ENCODE peak calls at places on chromosomes 16 and 17, in seven cellular contexts. W, S, L, F, X, E and G are unnamed samples.

GRCh38 chr16:86575754-86576557 is 2.4 kb upstream of the FOXL1 start:
- DNase-seq in W (peak; percentile 80), S (peak; percentile 67), L (peak; percentile 97), F (peak; percentile 97), X (peak; percentile 32), E (peak; percentile 79), G (no peak)

GRCh38 chr16:27472091-27473020 is 70.4 kb downstream of the IL21R start:
- DNase-seq in W (no peak), S (no peak), L (no peak), F (no peak), X (no peak), E (no peak), G (no peak)

GRCh38 chr17:82598256-82599011 is 49.8 kb downstream of the WDR45B start:
- DNase-seq in W (no peak), S (no peak), L (no peak), F (peak; percentile 56), X (no peak), E (no peak), G (no peak)

GRCh38 chr17:73980517-73980916 is 223.0 kb upstream of the RPL38 start:
- DNase-seq in W (no peak), S (no peak), L (no peak), F (no peak), X (no peak), E (no peak), G (no peak)

GRCh38 chr17:44137891-44138709 is 3.6 kb upstream of the HROB start:
- DNase-seq in W (peak; percentile 90), S (peak; percentile 99), L (peak; percentile 95), F (peak; percentile 100), X (peak; percentile 27), E (peak; percentile 71), G (peak; percentile 52)

GRCh38 chr17:71188811-71189492 is 931.9 kb upstream of the SOX9 start:
- DNase-seq in W (no peak), S (no peak), L (peak; percentile 16), F (peak; percentile 95), X (no peak), E (no peak), G (no peak)

GRCh38 chr17:58339775-58340622 is 11.4 kb upstream of the TSPOAP1 start:
- DNase-seq in W (no peak), S (no peak), L (no peak), F (no peak), X (no peak), E (no peak), G (no peak)

GRCh38 chr17:12619444-12620199 is 46.1 kb upstream of the MYOCD start:
- DNase-seq in W (no peak), S (no peak), L (no peak), F (peak; percentile 79), X (no peak), E (no peak), G (no peak)

GRCh38 chr16:793414-793813 is 5.0 kb downstream of the CHTF18 start:
- DNase-seq in W (no peak), S (no peak), L (no peak), F (no peak), X (no peak), E (no peak), G (no peak)

GRCh38 chr17:59914274-59914854 is 21.4 kb downstream of the RPS6KB1 start:
- DNase-seq in W (no peak), S (peak; percentile 78), L (peak; percentile 19), F (peak; percentile 60), X (no peak), E (no peak), G (no peak)

GRCh38 chr16:88570691-88571092 is 489 bp downstream of the ZC3H18 start:
- DNase-seq in W (no peak), S (no peak), L (no peak), F (no peak), X (no peak), E (peak; percentile 42), G (peak; percentile 56)

GRCh38 chr17:7834554-7834890 is 505 bp downstream of the KDM6B start:
- DNase-seq in W (peak; percentile 76), S (peak; percentile 50), L (no peak), F (no peak), X (peak; percentile 59), E (peak; percentile 88), G (peak; percentile 57)

GRCh38 chr17:74842599-74843351 is 16.9 kb downstream of the GRIN2C start:
- DNase-seq in W (peak; percentile 78), S (peak; percentile 96), L (peak; percentile 56), F (peak; percentile 46), X (no peak), E (peak; percentile 67), G (no peak)

GRCh38 chr17:75755205-75755901 is 9.6 kb downstream of the GALK1 start:
- DNase-seq in W (no peak), S (no peak), L (no peak), F (no peak), X (no peak), E (no peak), G (no peak)

GRCh38 chr17:70654706-70655105 is 485.4 kb downstream of the KCNJ2 start:
- DNase-seq in W (no peak), S (no peak), L (no peak), F (no peak), X (no peak), E (no peak), G (no peak)

GRCh38 chr17:33099906-33100305 is 108.3 kb downstream of the SPACA3 start:
- DNase-seq in W (no peak), S (no peak), L (no peak), F (no peak), X (no peak), E (no peak), G (no peak)

GRCh38 chr17:9729034-9729650 is 62.2 kb downstream of the DHRS7C start:
- DNase-seq in W (no peak), S (peak; percentile 83), L (peak; percentile 23), F (peak; percentile 45), X (no peak), E (no peak), G (no peak)

DNA sequence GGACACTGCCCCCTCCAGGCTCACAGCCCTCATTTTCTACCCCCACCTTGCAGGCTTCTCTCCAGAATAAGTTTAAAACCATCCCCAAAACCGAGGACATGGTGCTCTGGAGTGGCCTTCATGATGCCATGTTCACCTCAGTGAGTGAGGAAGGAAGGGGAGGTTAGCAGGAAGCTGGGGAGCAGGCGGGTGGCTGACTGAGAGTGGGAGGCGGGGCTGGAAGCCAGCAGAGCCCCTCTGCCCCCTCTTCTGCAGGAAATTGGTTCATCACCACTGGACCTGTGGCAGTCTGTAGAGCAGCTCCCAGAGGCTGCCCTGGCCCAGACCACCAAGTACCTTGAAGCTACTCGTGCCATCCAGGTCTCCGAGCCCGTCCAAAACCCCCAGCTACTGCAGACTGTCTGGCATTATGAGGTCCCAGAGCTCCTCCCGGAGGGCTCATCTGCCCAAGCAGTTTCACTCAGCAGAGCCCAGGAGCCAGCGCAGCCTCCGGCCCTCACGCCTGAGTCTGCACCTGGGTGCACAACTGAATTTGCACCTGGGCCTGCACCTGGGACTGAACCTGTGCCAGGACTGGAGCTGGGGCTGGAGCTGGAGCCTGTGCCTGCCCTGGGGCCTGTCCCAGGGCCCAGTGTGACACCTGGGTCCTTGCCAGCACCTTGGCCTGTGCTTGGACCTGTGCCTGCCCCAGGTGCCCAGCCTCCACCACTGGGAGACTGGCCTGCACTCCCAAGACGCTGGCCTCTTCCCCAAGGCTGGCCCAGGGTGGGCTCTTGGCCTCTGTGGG is 19.0 kb downstream of the C16orf96 start:
- DNase-seq in W (no peak), S (no peak), L (no peak), F (no peak), X (no peak), E (no peak), G (no peak)
- TF ChIP-seq CTCF in W (no peak), S (no peak), L (no peak), F (no peak), X (no peak), E (no peak), G (no peak)

DNA sequence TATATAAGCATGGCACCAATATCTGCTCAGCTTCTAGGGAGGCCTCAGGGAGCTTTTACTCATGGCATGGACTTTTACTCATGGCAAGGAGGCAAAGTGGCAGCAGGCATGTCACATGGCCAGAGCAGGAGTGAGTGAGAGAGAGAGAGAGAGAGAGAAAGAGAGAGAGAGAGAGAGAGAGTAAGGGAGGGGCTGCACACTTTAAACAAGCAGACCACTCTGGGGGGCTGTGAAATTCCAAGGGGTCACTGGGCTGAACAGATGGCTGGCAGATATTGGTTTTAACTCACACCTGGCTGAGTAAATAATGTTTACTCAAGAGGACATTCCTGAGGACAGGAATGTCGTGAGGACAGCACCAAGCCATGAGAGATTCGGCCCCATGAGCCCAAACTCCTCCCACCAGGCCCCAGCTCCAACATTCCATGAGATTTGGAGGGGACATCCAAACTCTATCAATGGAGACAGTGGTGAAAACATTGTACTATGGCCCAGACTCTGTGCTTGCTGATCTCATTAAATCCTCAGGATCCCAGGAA is 269.8 kb downstream of the CBLN1 start:
- DNase-seq in W (no peak), S (no peak), L (no peak), F (no peak), X (no peak), E (no peak), G (no peak)
- H3K27ac ChIP-seq in W (no peak overlapping the region), S (no peak overlapping the region), L (no peak overlapping the region), F (no peak overlapping the region), X (no peak overlapping the region), E (no peak overlapping the region), G (no peak overlapping the region)

GRCh38 chr17:2931901-2932300 is 131.5 kb downstream of the OR1D5 start:
- DNase-seq in W (no peak), S (no peak), L (no peak), F (no peak), X (no peak), E (no peak), G (no peak)

GRCh38 chr17:2932946-2933345 is 130.5 kb downstream of the OR1D5 start:
- DNase-seq in W (no peak), S (no peak), L (no peak), F (no peak), X (no peak), E (no peak), G (no peak)

GRCh38 chr17:2928294-2928890 is 132.2 kb downstream of the RAP1GAP2 start:
- DNase-seq in W (no peak), S (no peak), L (no peak), F (no peak), X (no peak), E (no peak), G (no peak)

GRCh38 chr17:2931426-2931825 is 132.0 kb downstream of the OR1D5 start:
- DNase-seq in W (no peak), S (no peak), L (no peak), F (no peak), X (no peak), E (no peak), G (no peak)

DNA sequence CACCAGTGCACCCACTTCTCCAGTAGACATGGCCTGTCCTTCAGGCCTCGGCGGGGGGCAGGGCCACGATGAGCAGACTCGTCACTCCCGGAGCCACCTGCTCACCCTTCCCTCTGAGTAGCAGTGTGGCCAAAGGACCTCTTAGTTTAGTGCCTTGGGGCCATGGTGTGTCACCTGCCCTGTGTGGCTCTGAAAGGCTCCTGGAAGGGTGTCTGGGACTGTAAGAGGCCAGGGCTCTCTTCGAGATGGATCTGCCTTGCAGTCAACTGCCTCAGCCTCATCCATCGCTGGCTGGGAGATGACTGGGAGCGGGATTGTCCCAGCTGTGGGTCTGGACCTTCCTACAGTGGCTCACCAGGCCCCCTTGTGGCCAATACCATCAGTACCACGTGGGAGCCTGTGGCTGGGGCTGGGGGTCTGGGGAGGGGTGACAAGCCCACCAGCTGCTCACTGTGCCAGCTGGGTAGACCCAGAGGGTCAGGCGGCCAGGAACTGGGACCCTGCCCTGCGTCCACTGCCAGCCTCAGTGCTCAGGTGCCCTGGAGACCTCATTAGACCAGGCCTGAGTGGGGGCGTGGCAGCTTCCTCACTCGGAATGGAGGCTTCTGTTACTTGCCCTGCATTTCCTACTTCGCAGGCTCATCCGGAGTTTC is 133.4 kb downstream of the OR1D5 start:
- DNase-seq in W (no peak), S (peak; percentile 83), L (peak; percentile 19), F (peak; percentile 39), X (no peak), E (peak; percentile 68), G (no peak)
- TF ChIP-seq CTCF in W (peak; percentile 69), S (peak; percentile 89), L (peak; percentile 72), F (peak; percentile 48), X (peak; percentile 59), E (peak; percentile 86), G (peak; percentile 75)

GRCh38 chr16:30357085-30357714 is 2.1 kb upstream of the CD2BP2 start:
- DNase-seq in W (no peak), S (no peak), L (no peak), F (peak; percentile 20), X (no peak), E (no peak), G (no peak)
- H3K27ac ChIP-seq in W (no peak overlapping the region), S (peak overlapping the region; percentile 96), L (no peak overlapping the region), F (no peak overlapping the region), X (no peak overlapping the region), E (no peak overlapping the region), G (peak overlapping the region; percentile 92)